ENCODE peak calls at places on chromosomes 16 and 17, in six cellular contexts. One of them, this sample, is unnamed. For H3K36me3, the result is how much of the 10 kb centered on the place peaks cover.

GRCh38 chr17:4287710-4288109 is 23.9 kb upstream of the ANKFY1 start:
- DNase-seq in H1: no peak
- DNase-seq in K562: no peak
- DNase-seq in SK-N-SH: no peak
- DNase-seq in HCT116: no peak
- DNase-seq in HepG2: no peak
- DNase-seq in this sample: no peak

GRCh38 chr16:81409016-81409556 is 35.5 kb upstream of the CMIP start:
- DNase-seq in HepG2: no peak
- DNase-seq in K562: no peak
- DNase-seq in HCT116: no peak
- DNase-seq in H1: no peak
- DNase-seq in SK-N-SH: no peak
- DNase-seq in this sample: no peak

GRCh38 chr16:47657977-47658376 is 196.8 kb downstream of the PHKB start:
- DNase-seq in K562: no peak
- DNase-seq in H1: no peak
- DNase-seq in SK-N-SH: no peak
- DNase-seq in HepG2: no peak
- DNase-seq in HCT116: no peak
- DNase-seq in this sample: no peak

GRCh38 chr16:77918792-77919707 is 103.3 kb upstream of the CLEC3A start:
- DNase-seq in K562: no peak
- DNase-seq in H1: no peak
- DNase-seq in HCT116: no peak
- DNase-seq in SK-N-SH: no peak
- DNase-seq in HepG2: peak
- DNase-seq in this sample: no peak

GRCh38 chr16:11871193-11871592 is 19.9 kb upstream of the RSL1D1 start:
- DNase-seq in K562: no peak
- DNase-seq in SK-N-SH: no peak
- DNase-seq in HCT116: no peak
- DNase-seq in H1: peak
- DNase-seq in HepG2: peak
- DNase-seq in this sample: peak

GRCh38 chr17:32330142-32330541 is 11.8 kb downstream of the C17orf75 start:
- DNase-seq in HepG2: no peak
- DNase-seq in SK-N-SH: no peak
- DNase-seq in HCT116: no peak
- DNase-seq in K562: no peak
- DNase-seq in H1: no peak
- DNase-seq in this sample: no peak

GRCh38 chr16:68707341-68708152 is 29.5 kb upstream of the CDH1 start:
- DNase-seq in K562: peak
- DNase-seq in HepG2: peak
- DNase-seq in SK-N-SH: no peak
- DNase-seq in HCT116: peak
- DNase-seq in H1: peak
- DNase-seq in this sample: peak

GRCh38 chr17:59381716-59382570 is 50.5 kb downstream of the YPEL2 start:
- DNase-seq in HepG2: no peak
- DNase-seq in H1: no peak
- DNase-seq in K562: no peak
- DNase-seq in HCT116: no peak
- DNase-seq in SK-N-SH: no peak
- DNase-seq in this sample: no peak

GRCh38 chr17:78973196-78973595 is 6.5 kb downstream of the LGALS3BP start:
- DNase-seq in HCT116: no peak
- DNase-seq in SK-N-SH: peak
- DNase-seq in HepG2: no peak
- DNase-seq in H1: no peak
- DNase-seq in K562: no peak
- DNase-seq in this sample: no peak

GRCh38 chr16:86363057-86363490 is 147.3 kb upstream of the FOXF1 start:
- DNase-seq in SK-N-SH: no peak
- DNase-seq in H1: no peak
- DNase-seq in HepG2: no peak
- DNase-seq in K562: no peak
- DNase-seq in HCT116: no peak
- DNase-seq in this sample: no peak

GRCh38 chr17:67390646-67391480 is 13.8 kb downstream of the PITPNC1 start:
- DNase-seq in H1: no peak
- DNase-seq in K562: no peak
- DNase-seq in SK-N-SH: no peak
- DNase-seq in HCT116: peak
- DNase-seq in HepG2: peak
- DNase-seq in this sample: no peak

GRCh38 chr17:32485261-32485955 is 1.4 kb upstream of the CDK5R1 start:
- DNase-seq in H1: no peak
- DNase-seq in HepG2: no peak
- DNase-seq in SK-N-SH: no peak
- DNase-seq in HCT116: no peak
- DNase-seq in K562: no peak
- DNase-seq in this sample: no peak

GRCh38 chr17:32634167-32634566 is 147.4 kb downstream of the CDK5R1 start:
- DNase-seq in H1: no peak
- DNase-seq in SK-N-SH: no peak
- DNase-seq in HCT116: no peak
- DNase-seq in K562: no peak
- DNase-seq in HepG2: no peak
- DNase-seq in this sample: no peak

GRCh38 chr17:83055911-83056582 is 23.4 kb upstream of the METRNL start:
- DNase-seq in HepG2: peak
- DNase-seq in SK-N-SH: no peak
- DNase-seq in H1: no peak
- DNase-seq in HCT116: no peak
- DNase-seq in K562: no peak
- DNase-seq in this sample: no peak

GRCh38 chr17:51147641-51148040 is 5.7 kb upstream of the NME1 start:
- DNase-seq in K562: no peak
- DNase-seq in HCT116: no peak
- DNase-seq in SK-N-SH: no peak
- DNase-seq in HepG2: no peak
- DNase-seq in H1: no peak
- DNase-seq in this sample: no peak

GRCh38 chr16:57871457-57871856 is 69.2 kb upstream of the KIFC3 start:
- DNase-seq in K562: no peak
- DNase-seq in HCT116: no peak
- DNase-seq in HepG2: no peak
- DNase-seq in H1: no peak
- DNase-seq in SK-N-SH: no peak
- DNase-seq in this sample: no peak

DNA sequence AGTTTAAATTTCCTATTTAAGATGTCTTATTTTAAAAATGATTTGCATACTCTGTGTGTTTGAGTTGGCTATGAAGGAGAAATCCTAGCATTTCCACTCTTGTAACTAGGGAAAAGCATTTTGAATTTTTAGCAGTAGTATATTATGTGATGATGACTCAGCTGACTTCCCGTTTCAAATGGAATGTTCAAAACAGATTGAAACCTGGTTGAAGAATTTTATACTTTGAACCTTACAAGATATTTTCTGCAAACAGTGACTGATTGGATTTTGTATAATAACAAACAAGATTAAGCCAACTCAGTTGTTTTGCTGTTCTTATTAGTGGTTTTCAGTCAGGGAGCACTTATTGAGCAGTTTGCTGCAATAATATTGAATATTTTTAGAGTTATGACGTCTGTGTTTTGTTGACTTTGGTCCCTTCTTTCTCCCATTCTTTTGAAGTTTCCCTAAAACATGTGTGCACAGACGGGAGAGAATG is 8.0 kb downstream of the TNRC6A start:
- DNase-seq in H1: no peak
- DNase-seq in HCT116: no peak
- DNase-seq in K562: no peak
- DNase-seq in HepG2: peak
- DNase-seq in SK-N-SH: no peak
- DNase-seq in this sample: no peak
- H3K36me3 ChIP-seq in H1: under half
- H3K36me3 ChIP-seq in HCT116: under half
- H3K36me3 ChIP-seq in K562: under half
- H3K36me3 ChIP-seq in HepG2: under half
- H3K36me3 ChIP-seq in SK-N-SH: under half
- H3K36me3 ChIP-seq in this sample: under half

GRCh38 chr16:31085873-31086628 is 2.7 kb downstream of the PRSS53 start:
- DNase-seq in HCT116: no peak
- DNase-seq in H1: no peak
- DNase-seq in SK-N-SH: no peak
- DNase-seq in HepG2: no peak
- DNase-seq in K562: no peak
- DNase-seq in this sample: no peak
- TF ChIP-seq YY1 in HCT116: no peak
- TF ChIP-seq YY1 in H1: no peak
- TF ChIP-seq YY1 in SK-N-SH: no peak
- TF ChIP-seq YY1 in HepG2: no peak
- TF ChIP-seq YY1 in K562: no peak
- TF ChIP-seq YY1 in this sample: no peak

GRCh38 chr16:50578147-50578546 is 30.0 kb downstream of the NKD1 start:
- DNase-seq in K562: no peak
- DNase-seq in HepG2: no peak
- DNase-seq in SK-N-SH: no peak
- DNase-seq in H1: no peak
- DNase-seq in HCT116: no peak
- DNase-seq in this sample: no peak
- H3K36me3 ChIP-seq in K562: under half
- H3K36me3 ChIP-seq in HepG2: half or more
- H3K36me3 ChIP-seq in SK-N-SH: under half
- H3K36me3 ChIP-seq in H1: under half
- H3K36me3 ChIP-seq in HCT116: under half
- H3K36me3 ChIP-seq in this sample: half or more

DNA sequence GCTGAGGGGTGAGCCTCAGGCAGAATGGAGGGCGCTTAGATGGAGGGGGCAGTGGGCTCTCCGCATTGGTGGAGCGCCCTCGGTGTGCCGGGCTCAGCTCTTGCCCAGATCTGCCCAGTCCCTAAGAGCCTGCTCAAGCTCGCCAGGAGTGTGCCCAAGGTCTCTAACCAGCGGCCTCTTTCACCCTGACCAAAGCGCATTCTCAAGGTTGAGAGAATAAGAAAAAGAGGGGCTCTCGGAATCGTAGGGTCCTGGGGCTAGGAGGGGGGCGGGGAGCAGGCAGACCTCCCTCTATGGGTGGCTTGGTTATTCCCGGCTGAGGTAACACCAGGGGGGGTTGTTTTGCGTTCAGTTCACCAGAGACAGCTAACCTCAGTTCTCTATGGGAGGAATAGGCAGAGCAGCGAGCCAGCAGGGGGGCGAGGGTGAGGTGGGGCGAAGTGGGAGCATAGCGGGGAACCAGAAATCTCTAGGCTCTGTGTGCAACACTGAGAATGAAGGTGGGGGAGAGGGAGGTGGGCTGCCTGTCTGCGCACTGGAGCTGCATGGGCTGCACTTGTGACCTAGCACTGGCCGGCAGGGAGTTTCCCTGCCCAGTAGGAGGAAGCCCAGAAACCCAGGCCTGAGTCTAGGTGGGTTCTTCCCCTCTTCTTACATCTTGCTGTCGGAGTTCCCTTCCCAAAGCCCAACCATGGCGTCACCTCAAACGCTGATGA is 3.0 kb downstream of the TMEM132E start:
- DNase-seq in HCT116: no peak
- DNase-seq in SK-N-SH: peak
- DNase-seq in H1: no peak
- DNase-seq in HepG2: no peak
- DNase-seq in K562: no peak
- DNase-seq in this sample: no peak
- TF ChIP-seq YY1 in HCT116: no peak
- TF ChIP-seq YY1 in SK-N-SH: no peak
- TF ChIP-seq YY1 in H1: no peak
- TF ChIP-seq YY1 in HepG2: no peak
- TF ChIP-seq YY1 in K562: no peak
- TF ChIP-seq YY1 in this sample: no peak